ENCODE peak calls at places on chromosomes 13 and 19, in six cellular contexts. L is IMR-90, R is GF-D8, K is A673, N is hepatic stellate cell, Z is HCEC 1CT. F is an unnamed sample.

GRCh38 chr13:44331912-44332840 is 41.4 kb upstream of the SERP2 start:
- DNase-seq in R (no peak), N (peak; percentile 22), K (peak; percentile 95), L (peak; percentile 84), Z (peak; percentile 22), F (no peak)

GRCh38 chr13:109645831-109646230 is 140.6 kb downstream of the IRS2 start:
- DNase-seq in L (no peak), K (no peak), R (no peak), N (no peak), Z (no peak), F (no peak)

GRCh38 chr19:14775855-14776254 is 2.5 kb downstream of the ADGRE2 start:
- DNase-seq in L (no peak), N (no peak), Z (no peak), K (no peak), R (peak; percentile 63), F (no peak)

GRCh38 chr13:112703935-112704633 is 14.2 kb downstream of the ATP11A start:
- DNase-seq in K (no peak), L (no peak), N (no peak), Z (no peak), R (no peak), F (no peak)

GRCh38 chr13:33611016-33611805 is 206.7 kb upstream of the RFC3 start:
- DNase-seq in Z (peak; percentile 12), R (no peak), L (peak; percentile 64), K (peak; percentile 81), N (peak; percentile 24), F (no peak)

GRCh38 chr13:112697756-112698655 is 8.2 kb downstream of the ATP11A start:
- DNase-seq in Z (no peak), K (no peak), R (no peak), L (peak; percentile 44), N (no peak), F (no peak)

GRCh38 chr19:18735324-18735723 is 51.8 kb downstream of the CRTC1 start:
- DNase-seq in N (no peak), Z (no peak), K (no peak), L (no peak), R (no peak), F (no peak)

GRCh38 chr19:53877361-53877766 is 4.6 kb upstream of the PRKCG start:
- DNase-seq in K (no peak), L (no peak), R (no peak), N (no peak), Z (no peak), F (no peak)

GRCh38 chr19:10471909-10472308 is 31.2 kb downstream of the KEAP1 start:
- DNase-seq in N (no peak), Z (peak; percentile 56), R (peak; percentile 36), L (peak; percentile 47), K (peak; percentile 69), F (no peak)

GRCh38 chr19:15422311-15423075 is 3.7 kb upstream of the AKAP8L start:
- DNase-seq in R (no peak), N (no peak), Z (no peak), L (no peak), K (no peak), F (no peak)

GRCh38 chr13:87669379-87669978 is 1.7 kb upstream of the SLITRK5 start:
- DNase-seq in R (no peak), N (no peak), Z (peak; percentile 55), K (peak; percentile 69), L (peak; percentile 10), F (no peak)

GRCh38 chr19:1210227-1210538 is 4.6 kb downstream of the STK11 start:
- DNase-seq in L (no peak), N (no peak), R (no peak), K (no peak), Z (no peak), F (no peak)

F was measured in RWPE1.